ENCODE peak calls at places on chromosomes 7 and 10, in ten cellular contexts. T is left ventricle myocardium inferior, V is mucosa of descending colon, Y is body of pancreas, D is IMR-90, H is heart left ventricle, A is GM23338, X is PC-9, U is endothelial cell of umbilical vein, F is fibroblast of lung. Z is an unnamed sample.

GRCh38 chr7:33534830-33535229 is 370.5 kb upstream of the BMPER start:
- DNase-seq in T (no peak), V (no peak), Y (no peak), D (peak; percentile 67), H (no peak), A (peak; percentile 59), X (no peak), U (peak; percentile 33), F (no peak), Z (no peak)

GRCh38 chr7:34155225-34155908 is 250.0 kb downstream of the BMPER start:
- DNase-seq in T (no peak), V (no peak), Y (no peak), D (peak; percentile 96), H (no peak), A (no peak), X (no peak), U (no peak), F (peak; percentile 97), Z (no peak)

GRCh38 chr10:3099291-3100092 is 32.1 kb downstream of the PFKP start:
- DNase-seq in T (no peak), V (no peak), Y (no peak), D (peak; percentile 85), H (no peak), A (no peak), X (no peak), U (no peak), F (peak; percentile 91), Z (no peak)

GRCh38 chr10:74825371-74826141 is 844 bp upstream of the KAT6B start:
- DNase-seq in T (peak; percentile 66), V (no peak), Y (peak; percentile 56), D (no peak), H (no peak), A (peak; percentile 69), X (no peak), U (no peak), F (no peak), Z (peak; percentile 71)

GRCh38 chr10:129972966-129973673 is 9.0 kb upstream of the EBF3 start:
- DNase-seq in T (no peak), V (no peak), Y (no peak), D (no peak), H (no peak), A (peak; percentile 13), X (no peak), U (no peak), F (no peak), Z (no peak)

GRCh38 chr7:134245253-134245652 is 71.5 kb downstream of the SLC35B4 start:
- DNase-seq in T (no peak), V (no peak), Y (no peak), D (no peak), H (no peak), A (no peak), X (no peak), U (no peak), F (no peak), Z (no peak)

GRCh38 chr10:17665742-17666141 is 21.8 kb downstream of the STAM start:
- DNase-seq in T (no peak), V (no peak), Y (no peak), D (peak; percentile 95), H (no peak), A (no peak), X (peak; percentile 68), U (peak; percentile 76), F (peak; percentile 96), Z (no peak)

GRCh38 chr10:17512341-17513001 is 58.1 kb upstream of the ST8SIA6 start:
- DNase-seq in T (peak; percentile 17), V (peak; percentile 40), Y (peak; percentile 61), D (peak; percentile 98), H (no peak), A (no peak), X (peak; percentile 89), U (peak; percentile 99), F (peak; percentile 92), Z (no peak)

GRCh38 chr7:138952791-138953190 is 28.4 kb downstream of the KIAA1549 start:
- DNase-seq in T (no peak), V (no peak), Y (no peak), D (peak; percentile 7), H (no peak), A (no peak), X (no peak), U (no peak), F (no peak), Z (no peak)

GRCh38 chr10:125878957-125879835 is 1.9 kb downstream of the DHX32 start:
- DNase-seq in T (no peak), V (no peak), Y (peak; percentile 57), D (peak; percentile 96), H (no peak), A (no peak), X (peak; percentile 89), U (peak; percentile 75), F (peak; percentile 93), Z (no peak)

GRCh38 chr7:909358-910329 is 33.3 kb downstream of the GET4 start:
- DNase-seq in T (peak; percentile 77), V (peak; percentile 79), Y (peak; percentile 43), D (peak; percentile 15), H (peak; percentile 88), A (no peak), X (no peak), U (no peak), F (peak; percentile 39), Z (no peak)

GRCh38 chr10:103759100-103759781 is 96.1 kb downstream of the SH3PXD2A start:
- DNase-seq in T (peak; percentile 60), V (peak; percentile 52), Y (no peak), D (peak; percentile 91), H (no peak), A (no peak), X (peak; percentile 71), U (peak; percentile 78), F (peak; percentile 86), Z (no peak)

GRCh38 chr7:27098493-27099223 is 2.9 kb upstream of the HOXA1 start:
- DNase-seq in T (no peak), V (peak; percentile 73), Y (peak; percentile 13), D (peak; percentile 80), H (no peak), A (peak; percentile 64), X (no peak), U (peak; percentile 90), F (peak; percentile 93), Z (no peak)

GRCh38 chr10:21138769-21139324 is 241.7 kb upstream of the NEBL start:
- DNase-seq in T (no peak), V (no peak), Y (no peak), D (no peak), H (no peak), A (no peak), X (no peak), U (no peak), F (peak; percentile 31), Z (no peak)

DNA sequence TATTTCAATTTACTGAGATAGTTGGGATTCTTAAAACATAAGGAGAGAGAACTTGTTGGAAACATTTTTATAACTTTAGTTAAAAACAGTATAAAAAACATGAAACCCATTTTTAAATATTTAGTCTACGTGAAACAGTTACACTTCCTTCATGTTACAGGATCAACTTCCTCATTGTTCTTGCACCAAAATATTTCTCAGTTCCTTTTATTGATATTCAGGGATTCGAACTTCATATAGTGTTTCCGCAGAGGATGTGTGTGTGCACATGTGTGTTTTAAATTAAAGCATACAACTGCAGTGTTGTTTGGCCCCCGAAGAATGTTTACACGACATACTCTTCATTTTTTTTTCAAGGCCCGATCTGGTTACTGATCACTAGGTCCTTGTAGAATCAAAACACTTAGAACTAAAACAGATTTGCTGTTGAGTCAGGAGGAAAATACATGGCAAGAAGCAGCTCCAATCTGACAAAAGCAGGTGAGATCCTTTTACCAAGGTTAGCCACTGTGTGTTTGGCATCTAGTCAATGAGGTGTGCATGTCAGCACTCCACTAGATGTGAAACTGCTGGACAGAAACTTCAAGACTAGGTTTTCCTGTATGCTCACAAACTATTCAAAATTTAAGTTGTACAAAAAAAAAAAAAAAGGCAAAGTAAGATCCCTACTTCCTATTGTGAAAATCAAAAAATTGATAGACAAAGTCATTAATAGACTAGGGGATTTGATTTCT is 60.4 kb downstream of the INSYN2A start:
- DNase-seq in T (no peak), V (no peak), Y (no peak), D (no peak), H (no peak), A (no peak), X (no peak), U (no peak), F (no peak), Z (no peak)
- H3K4me1 ChIP-seq in T (no peaks in the 10 kb centered on the region), V (no peaks in the 10 kb centered on the region), Y (no peaks in the 10 kb centered on the region), D (peaks cover 3% of the 10 kb centered on the region), H (no peaks in the 10 kb centered on the region), A (no peaks in the 10 kb centered on the region), X (no peaks in the 10 kb centered on the region), U (no peaks in the 10 kb centered on the region), F (no peaks in the 10 kb centered on the region), Z (no peaks in the 10 kb centered on the region)

DNA sequence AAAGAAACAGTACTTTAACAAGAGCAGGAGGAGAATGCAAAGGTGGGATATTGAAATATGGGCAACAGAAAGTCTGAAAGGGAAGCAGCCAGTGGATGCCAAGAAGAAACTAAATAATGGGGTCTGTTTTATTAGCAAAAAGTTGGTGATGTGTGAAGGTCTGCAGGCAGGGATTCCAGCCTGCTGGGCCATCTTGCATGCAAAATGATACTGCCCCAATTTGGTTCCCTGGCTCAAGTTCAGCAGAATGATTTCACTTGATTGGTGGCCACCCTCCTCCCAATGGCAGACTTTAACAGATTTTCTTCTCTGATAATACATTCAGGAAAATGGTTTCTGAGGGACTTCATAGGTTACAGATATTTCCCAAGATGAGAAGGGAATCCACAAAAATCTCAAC is 32.5 kb upstream of the ADD3 start:
- DNase-seq in T (no peak), V (no peak), Y (no peak), D (no peak), H (no peak), A (no peak), X (no peak), U (no peak), F (no peak), Z (peak; percentile 22)
- TF ChIP-seq CTCF in T (no peak), V (no peak), Y (no peak), D (no peak), H (no peak), A (no peak), X (no peak), U (no peak), F (no peak), Z (no peak)

DNA sequence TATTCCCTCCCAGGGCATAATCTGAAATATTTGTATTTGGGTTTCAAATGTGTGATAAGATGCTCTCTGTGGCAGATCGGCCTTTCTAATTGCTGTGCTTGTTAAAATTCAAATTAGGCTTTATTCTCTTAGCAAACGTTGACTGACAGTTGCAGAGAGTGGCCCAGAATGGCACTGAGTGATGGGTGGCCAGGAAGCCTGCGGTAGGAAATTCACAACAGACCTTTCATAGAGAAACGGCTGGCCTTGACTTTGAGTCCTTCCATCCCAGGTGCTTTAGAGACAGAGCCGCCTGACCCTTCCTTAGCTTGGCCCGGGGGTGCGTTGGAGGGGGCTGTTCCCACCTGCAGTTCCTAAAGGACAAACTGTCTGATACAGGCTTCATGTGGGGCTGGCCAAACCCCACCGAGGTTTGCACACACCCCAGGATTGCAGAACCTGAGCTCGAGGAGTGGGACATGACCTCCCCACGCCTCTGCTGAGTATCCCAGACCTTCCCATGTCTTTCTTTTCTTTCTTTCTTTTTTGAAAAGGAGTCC is 152.7 kb downstream of the CUX1 start:
- DNase-seq in T (no peak), V (no peak), Y (no peak), D (no peak), H (no peak), A (no peak), X (no peak), U (no peak), F (no peak), Z (no peak)
- H3K36me3 ChIP-seq in T (no peaks in the 10 kb centered on the region), V (no peaks in the 10 kb centered on the region), Y (no peaks in the 10 kb centered on the region), D (peaks cover 4% of the 10 kb centered on the region), H (no peaks in the 10 kb centered on the region), A (no peaks in the 10 kb centered on the region), X (no peaks in the 10 kb centered on the region), U (no peaks in the 10 kb centered on the region), F (no peaks in the 10 kb centered on the region), Z (no peaks in the 10 kb centered on the region)

GRCh38 chr10:102629661-102630614 is 14.3 kb upstream of the TRIM8 start:
- DNase-seq in T (no peak), V (peak; percentile 21), Y (no peak), D (peak; percentile 91), H (peak; percentile 56), A (peak; percentile 85), X (peak; percentile 88), U (peak; percentile 50), F (peak; percentile 81), Z (peak; percentile 85)
- H3K4me1 ChIP-seq in T (peaks cover 100% of the 10 kb centered on the region), V (peaks cover 14% of the 10 kb centered on the region), Y (peaks cover 55% of the 10 kb centered on the region), D (peaks cover 77% of the 10 kb centered on the region), H (peaks cover 60% of the 10 kb centered on the region), A (peaks cover 63% of the 10 kb centered on the region), X (peaks cover 79% of the 10 kb centered on the region), U (peaks cover 73% of the 10 kb centered on the region), F (peaks cover 71% of the 10 kb centered on the region), Z (peaks cover 63% of the 10 kb centered on the region)

Z was measured in BE2C.